ENCODE peak calls at places on chromosomes 16 and 17, in four cellular contexts. I, J, A and M are unnamed samples.
A peak's percentile ranks its signal among the peaks of the same experiment; 100 is the strongest.

GRCh38 chr16:9134739-9135138 is 43.3 kb downstream of the HAPSTR1 start:
- DNase-seq in I (peak; percentile 15), A (peak; percentile 79), J (no peak), M (peak; percentile 67)

GRCh38 chr17:79971651-79972050 is 64.0 kb downstream of the TBC1D16 start:
- DNase-seq in I (no peak), A (no peak), J (no peak), M (no peak)

GRCh38 chr17:65173284-65173793 is 36.2 kb downstream of the RGS9 start:
- DNase-seq in A (no peak), J (no peak), I (peak; percentile 88), M (peak; percentile 39)

GRCh38 chr16:21263640-21264211 is 14.4 kb downstream of the CRYM start:
- DNase-seq in A (peak; percentile 81), J (peak; percentile 48), I (no peak), M (peak; percentile 14)

GRCh38 chr16:85243312-85243711 is 131.0 kb upstream of the CIBAR2 start:
- DNase-seq in A (no peak), J (no peak), I (no peak), M (no peak)

GRCh38 chr16:3152022-3152272 is 17.1 kb downstream of the ZNF213 start:
- DNase-seq in A (no peak), J (no peak), I (no peak), M (no peak)

GRCh38 chr17:43338886-43339516 is 59.8 kb upstream of the ARL4D start:
- DNase-seq in J (no peak), A (peak; percentile 51), I (no peak), M (no peak)

GRCh38 chr17:265726-266125 is 84.3 kb upstream of the DOC2B start:
- DNase-seq in J (no peak), I (no peak), A (no peak), M (no peak)

GRCh38 chr16:68072038-68072695 is 13.0 kb upstream of the NFATC3 start:
- DNase-seq in A (no peak), J (no peak), I (peak; percentile 23), M (peak; percentile 60)

GRCh38 chr17:70913086-70913485 is 743.8 kb downstream of the KCNJ2 start:
- DNase-seq in I (no peak), A (no peak), J (no peak), M (no peak)

GRCh38 chr16:56341656-56342397 is 83.5 kb downstream of the AMFR start:
- DNase-seq in I (no peak), J (no peak), A (no peak), M (no peak)
- TF ChIP-seq MYC in I (no peak), J (no peak), A (no peak), M (no peak)

DNA sequence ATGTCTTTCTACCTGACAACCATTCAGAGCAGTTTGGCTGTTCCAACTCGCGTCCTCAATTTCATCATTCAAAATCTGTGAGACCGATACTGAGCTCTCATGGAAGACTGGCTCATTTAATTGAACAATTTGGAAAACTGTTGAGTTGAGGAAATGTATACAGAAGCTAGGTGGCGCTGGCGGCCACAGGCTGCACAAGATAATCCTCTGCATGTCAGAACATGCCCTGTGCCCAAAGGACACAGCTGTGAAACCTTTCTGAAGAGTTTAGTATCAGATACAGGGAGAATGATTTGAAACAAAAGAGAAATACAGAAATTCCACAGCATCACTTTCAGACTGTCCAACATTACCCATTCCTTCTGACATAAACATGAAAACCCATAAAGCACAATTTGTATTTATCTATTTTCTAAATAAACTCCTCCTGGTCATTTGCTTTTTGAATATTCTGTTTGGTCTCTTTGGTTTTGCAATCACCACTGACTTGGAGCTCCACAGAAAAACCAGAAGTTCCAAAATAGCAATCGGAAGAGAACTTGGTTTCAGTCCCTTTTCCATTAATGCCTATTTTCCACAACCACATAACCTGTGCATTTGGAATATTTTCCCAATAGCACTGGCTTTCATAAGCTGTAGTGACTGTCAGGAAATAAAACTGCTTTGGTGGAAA is 192.8 kb downstream of the MAP2K6 start:
- DNase-seq in I (peak; percentile 15), A (peak; percentile 68), J (peak; percentile 45), M (peak; percentile 85)
- TF ChIP-seq REST in I (no peak), A (no peak), J (no peak), M (no peak)

DNA sequence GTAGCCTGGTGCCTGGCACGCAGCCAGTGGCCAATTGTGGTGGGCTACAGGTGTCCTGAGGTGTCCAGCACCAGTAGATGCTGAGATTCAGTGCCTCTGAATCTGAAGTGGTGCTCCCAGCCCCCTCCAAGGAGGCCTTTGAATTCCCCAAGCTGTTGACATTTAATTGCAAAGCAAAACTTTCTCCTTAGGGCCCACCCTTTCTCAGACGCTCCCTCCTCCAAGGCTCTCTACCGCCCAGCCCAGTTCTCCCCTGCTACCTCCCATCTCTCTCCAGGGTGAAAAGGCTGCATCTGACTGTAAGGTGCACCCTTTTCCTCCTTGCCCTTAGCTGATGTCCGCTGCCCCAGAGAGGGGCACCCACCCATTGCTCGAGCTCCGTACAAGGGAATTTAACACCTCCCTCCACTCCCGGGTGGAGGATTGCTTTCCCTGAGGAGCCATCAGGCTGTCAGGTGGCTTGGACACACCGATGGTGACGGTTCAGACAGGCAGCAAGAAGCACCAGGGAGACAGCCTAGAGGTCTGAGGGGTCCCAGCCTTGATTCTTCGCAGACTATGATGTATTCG is 1.7 kb downstream of the BEAN1 start:
- DNase-seq in J (no peak), I (no peak), A (no peak), M (no peak)
- TF ChIP-seq ESRRA in J (no peak), I (no peak), A (no peak), M (no peak)

GRCh38 chr17:19876524-19877161 is 8.9 kb upstream of the ULK2 start:
- DNase-seq in J (no peak), I (no peak), A (no peak), M (no peak)
- TF ChIP-seq MYC in J (no peak), I (no peak), A (no peak), M (no peak)